ENCODE peak calls at places on chromosomes 13 and 19, in eight cellular contexts. E is coronary artery; S is HT1080; D is smooth muscle cell of the brain vasculature; U is CD8-positive, alpha-beta T cell; V is hippocampal formation; L is iris pigment epithelial cell; P is stimulated activated CD4-positive, alpha-beta T cell treated with anti-CD3 and anti-CD28 coated beads, Interleukin-15, amount 100 ng/mL, for 48 hours. Q is an unnamed sample.

GRCh38 chr19:41936416-41936850 is 8.2 kb upstream of the ERFL start:
- DNase-seq in E (no peak), L (no peak), D (no peak), S (peak), V (no peak), U (no peak), P (no peak), Q (no peak)

GRCh38 chr19:58009666-58010301 is 7.2 kb upstream of the ZNF606 start:
- DNase-seq in L (peak), E (peak), D (peak), S (no peak), V (peak), U (peak), P (peak), Q (peak)

GRCh38 chr19:4896372-4896771 is 6.3 kb downstream of the ARRDC5 start:
- DNase-seq in P (no peak), V (no peak), E (no peak), D (no peak), S (peak), U (no peak), L (peak), Q (no peak)

GRCh38 chr13:49652691-49653305 is 24.5 kb downstream of the ARL11 start:
- DNase-seq in E (no peak), U (no peak), P (no peak), V (no peak), S (peak), L (no peak), D (no peak), Q (no peak)

GRCh38 chr19:14886032-14886431 is at the start of gene OR7A17:
- DNase-seq in D (no peak), U (no peak), V (no peak), E (no peak), L (no peak), S (no peak), P (no peak), Q (no peak)

GRCh38 chr13:84481958-84482357 is 599.7 kb upstream of the SLITRK1 start:
- DNase-seq in S (peak), V (no peak), E (no peak), D (no peak), U (no peak), L (peak), P (no peak), Q (no peak)

GRCh38 chr13:97855570-97855970 is 97.9 kb upstream of the IPO5 start:
- DNase-seq in E (no peak), U (no peak), V (peak), L (peak), D (peak), P (no peak), S (peak), Q (peak)

GRCh38 chr13:76687467-76687866 is 198.7 kb downstream of the KCTD12 start:
- DNase-seq in L (no peak), S (no peak), E (no peak), V (no peak), D (no peak), P (no peak), U (no peak), Q (no peak)

GRCh38 chr13:111658150-111659100 is 338.0 kb downstream of the TEX29 start:
- DNase-seq in S (no peak), P (no peak), E (no peak), D (no peak), L (no peak), V (peak), U (no peak), Q (no peak)

GRCh38 chr19:1513492-1514294 is 874 bp upstream of the ADAMTSL5 start:
- DNase-seq in U (peak), P (peak), D (no peak), S (no peak), V (no peak), L (peak), E (no peak), Q (no peak)

GRCh38 chr13:95296326-95296939 is 4.8 kb downstream of the ABCC4 start:
- DNase-seq in S (no peak), U (peak), E (no peak), D (no peak), V (peak), P (no peak), L (no peak), Q (no peak)

GRCh38 chr19:6246174-6247006 is 33.4 kb downstream of the MLLT1 start:
- DNase-seq in U (no peak), E (no peak), S (no peak), P (no peak), V (no peak), L (no peak), D (no peak), Q (no peak)

GRCh38 chr13:40388617-40389016 is 277.8 kb downstream of the FOXO1 start:
- DNase-seq in D (no peak), U (peak), L (peak), S (peak), P (peak), E (no peak), V (no peak), Q (peak)

GRCh38 chr13:113129921-113130750 is 7.5 kb downstream of the F10 start:
- DNase-seq in P (no peak), V (no peak), U (no peak), E (peak), D (no peak), L (no peak), S (no peak), Q (no peak)

GRCh38 chr19:5192568-5192967 is 148.0 kb downstream of the PTPRS start:
- DNase-seq in L (no peak), P (no peak), V (no peak), U (no peak), E (no peak), S (no peak), D (no peak), Q (no peak)

GRCh38 chr13:85997587-85997986 is 198.4 kb upstream of the SLITRK6 start:
- DNase-seq in U (no peak), P (no peak), L (peak), E (no peak), V (no peak), S (no peak), D (no peak), Q (no peak)

GRCh38 chr13:76759877-76760276 is 126.3 kb downstream of the KCTD12 start:
- DNase-seq in E (no peak), P (no peak), D (no peak), U (no peak), V (no peak), S (peak), L (peak), Q (no peak)

GRCh38 chr13:99902657-99903056 is 68.9 kb downstream of the ZIC5 start:
- DNase-seq in S (no peak), U (no peak), L (no peak), P (no peak), E (no peak), D (no peak), V (no peak), Q (no peak)

GRCh38 chr19:51097166-51097736 is 11.0 kb downstream of the CTU1 start:
- DNase-seq in V (peak), E (no peak), D (no peak), U (peak), L (peak), S (peak), P (peak), Q (peak)

GRCh38 chr13:67140006-67140405 is 90.1 kb downstream of the PCDH9 start:
- DNase-seq in D (no peak), P (no peak), E (no peak), S (no peak), U (no peak), V (no peak), L (no peak), Q (no peak)

GRCh38 chr13:113110852-113111315 is 5.3 kb downstream of the F7 start:
- DNase-seq in S (no peak), P (no peak), L (no peak), D (no peak), E (no peak), U (no peak), V (no peak), Q (no peak)

GRCh38 chr19:16076154-16076957 is at the start of gene TPM4:
- DNase-seq in U (peak), L (peak), D (peak), V (peak), P (peak), S (peak), E (peak), Q (peak)

GRCh38 chr13:74258951-74259350 is 124.7 kb upstream of the KLF12 start:
- DNase-seq in D (no peak), V (no peak), L (no peak), P (no peak), U (no peak), E (no peak), S (no peak), Q (no peak)

GRCh38 chr13:99265823-99266426 is 7.7 kb upstream of the GPR18 start:
- DNase-seq in E (no peak), V (no peak), D (peak), L (peak), U (no peak), S (peak), P (no peak), Q (no peak)

GRCh38 chr19:43618921-43619261 is 538 bp downstream of the ZNF428 start:
- DNase-seq in P (no peak), D (no peak), S (no peak), E (no peak), U (no peak), V (peak), L (no peak), Q (no peak)